ENCODE peak calls at places on chromosomes 3 and 15, in nine cellular contexts. One of them, this sample, is unnamed.

GRCh38 chr3:65783117-65783516 is 255.6 kb downstream of the MAGI1 start:
- DNase-seq in GM12865: no peak
- DNase-seq in astrocyte of the cerebellum: no peak
- DNase-seq in CD8-positive, alpha-beta T cell: no peak
- DNase-seq in HL-60: no peak
- DNase-seq in colonic mucosa: no peak
- DNase-seq in thoracic aorta: no peak
- DNase-seq in spleen: no peak
- DNase-seq in A549: no peak
- DNase-seq in this sample: peak

GRCh38 chr3:11002456-11002855 is 9.9 kb downstream of the SLC6A1 start:
- DNase-seq in GM12865: no peak
- DNase-seq in astrocyte of the cerebellum: no peak
- DNase-seq in CD8-positive, alpha-beta T cell: no peak
- DNase-seq in HL-60: no peak
- DNase-seq in colonic mucosa: no peak
- DNase-seq in thoracic aorta: no peak
- DNase-seq in spleen: no peak
- DNase-seq in A549: no peak
- DNase-seq in this sample: no peak

GRCh38 chr15:53522878-53523455 is 236.5 kb downstream of the WDR72 start:
- DNase-seq in GM12865: no peak
- DNase-seq in astrocyte of the cerebellum: no peak
- DNase-seq in CD8-positive, alpha-beta T cell: no peak
- DNase-seq in HL-60: no peak
- DNase-seq in colonic mucosa: no peak
- DNase-seq in thoracic aorta: no peak
- DNase-seq in spleen: no peak
- DNase-seq in A549: no peak
- DNase-seq in this sample: no peak

GRCh38 chr3:58433400-58434169 is at the start of gene PDHB:
- DNase-seq in GM12865: peak
- DNase-seq in astrocyte of the cerebellum: peak
- DNase-seq in CD8-positive, alpha-beta T cell: peak
- DNase-seq in HL-60: peak
- DNase-seq in colonic mucosa: peak
- DNase-seq in thoracic aorta: peak
- DNase-seq in spleen: peak
- DNase-seq in A549: peak
- DNase-seq in this sample: peak

GRCh38 chr3:70431906-70432305 is 119.5 kb upstream of the MDFIC2 start:
- DNase-seq in GM12865: no peak
- DNase-seq in astrocyte of the cerebellum: no peak
- DNase-seq in CD8-positive, alpha-beta T cell: no peak
- DNase-seq in HL-60: no peak
- DNase-seq in colonic mucosa: no peak
- DNase-seq in thoracic aorta: no peak
- DNase-seq in spleen: no peak
- DNase-seq in A549: no peak
- DNase-seq in this sample: no peak

GRCh38 chr3:125231895-125232294 is 19.3 kb upstream of the SLC12A8 start:
- DNase-seq in GM12865: no peak
- DNase-seq in astrocyte of the cerebellum: peak
- DNase-seq in CD8-positive, alpha-beta T cell: no peak
- DNase-seq in HL-60: no peak
- DNase-seq in colonic mucosa: no peak
- DNase-seq in thoracic aorta: no peak
- DNase-seq in spleen: no peak
- DNase-seq in A549: no peak
- DNase-seq in this sample: peak

GRCh38 chr3:83023050-83023449 is 1261.6 kb upstream of the GBE1 start:
- DNase-seq in GM12865: no peak
- DNase-seq in astrocyte of the cerebellum: no peak
- DNase-seq in CD8-positive, alpha-beta T cell: no peak
- DNase-seq in HL-60: no peak
- DNase-seq in colonic mucosa: no peak
- DNase-seq in thoracic aorta: no peak
- DNase-seq in spleen: no peak
- DNase-seq in A549: no peak
- DNase-seq in this sample: no peak

GRCh38 chr3:5784656-5785055 is 597.1 kb downstream of the EDEM1 start:
- DNase-seq in GM12865: no peak
- DNase-seq in astrocyte of the cerebellum: peak
- DNase-seq in CD8-positive, alpha-beta T cell: no peak
- DNase-seq in HL-60: no peak
- DNase-seq in colonic mucosa: no peak
- DNase-seq in thoracic aorta: no peak
- DNase-seq in spleen: no peak
- DNase-seq in A549: no peak
- DNase-seq in this sample: no peak

GRCh38 chr15:70492240-70493177 is 270.8 kb downstream of the UACA start:
- DNase-seq in GM12865: peak
- DNase-seq in astrocyte of the cerebellum: peak
- DNase-seq in CD8-positive, alpha-beta T cell: peak
- DNase-seq in HL-60: peak
- DNase-seq in colonic mucosa: peak
- DNase-seq in thoracic aorta: no peak
- DNase-seq in spleen: peak
- DNase-seq in A549: peak
- DNase-seq in this sample: peak

GRCh38 chr3:124034016-124034808 is 42.3 kb upstream of the ROPN1 start:
- DNase-seq in GM12865: no peak
- DNase-seq in astrocyte of the cerebellum: no peak
- DNase-seq in CD8-positive, alpha-beta T cell: no peak
- DNase-seq in HL-60: no peak
- DNase-seq in colonic mucosa: peak
- DNase-seq in thoracic aorta: no peak
- DNase-seq in spleen: peak
- DNase-seq in A549: no peak
- DNase-seq in this sample: no peak

GRCh38 chr3:183576487-183577107 is 21.1 kb upstream of the KLHL6 start:
- DNase-seq in GM12865: no peak
- DNase-seq in astrocyte of the cerebellum: peak
- DNase-seq in CD8-positive, alpha-beta T cell: no peak
- DNase-seq in HL-60: no peak
- DNase-seq in colonic mucosa: no peak
- DNase-seq in thoracic aorta: no peak
- DNase-seq in spleen: no peak
- DNase-seq in A549: no peak
- DNase-seq in this sample: peak

GRCh38 chr15:84582583-84583157 is 18.1 kb upstream of the ZSCAN2 start:
- DNase-seq in GM12865: no peak
- DNase-seq in astrocyte of the cerebellum: no peak
- DNase-seq in CD8-positive, alpha-beta T cell: no peak
- DNase-seq in HL-60: no peak
- DNase-seq in colonic mucosa: no peak
- DNase-seq in thoracic aorta: no peak
- DNase-seq in spleen: no peak
- DNase-seq in A549: no peak
- DNase-seq in this sample: peak

GRCh38 chr15:31398677-31399260 is 72.1 kb downstream of the KLF13 start:
- DNase-seq in GM12865: no peak
- DNase-seq in astrocyte of the cerebellum: no peak
- DNase-seq in CD8-positive, alpha-beta T cell: no peak
- DNase-seq in HL-60: no peak
- DNase-seq in colonic mucosa: peak
- DNase-seq in thoracic aorta: no peak
- DNase-seq in spleen: no peak
- DNase-seq in A549: no peak
- DNase-seq in this sample: no peak

GRCh38 chr3:81752604-81753003 is 8.8 kb downstream of the GBE1 start:
- DNase-seq in GM12865: no peak
- DNase-seq in astrocyte of the cerebellum: no peak
- DNase-seq in CD8-positive, alpha-beta T cell: no peak
- DNase-seq in HL-60: no peak
- DNase-seq in colonic mucosa: no peak
- DNase-seq in thoracic aorta: no peak
- DNase-seq in spleen: no peak
- DNase-seq in A549: no peak
- DNase-seq in this sample: no peak

GRCh38 chr15:26443321-26443720 is 329.5 kb downstream of the GABRB3 start:
- DNase-seq in GM12865: no peak
- DNase-seq in astrocyte of the cerebellum: no peak
- DNase-seq in CD8-positive, alpha-beta T cell: no peak
- DNase-seq in HL-60: no peak
- DNase-seq in colonic mucosa: no peak
- DNase-seq in thoracic aorta: no peak
- DNase-seq in spleen: no peak
- DNase-seq in A549: no peak
- DNase-seq in this sample: no peak

GRCh38 chr15:60370804-60371700 is 26.7 kb downstream of the ANXA2 start:
- DNase-seq in GM12865: no peak
- DNase-seq in astrocyte of the cerebellum: peak
- DNase-seq in CD8-positive, alpha-beta T cell: no peak
- DNase-seq in HL-60: no peak
- DNase-seq in colonic mucosa: peak
- DNase-seq in thoracic aorta: peak
- DNase-seq in spleen: no peak
- DNase-seq in A549: peak
- DNase-seq in this sample: peak

GRCh38 chr3:80770106-80771079 is 991.1 kb downstream of the GBE1 start:
- DNase-seq in GM12865: no peak
- DNase-seq in astrocyte of the cerebellum: no peak
- DNase-seq in CD8-positive, alpha-beta T cell: no peak
- DNase-seq in HL-60: no peak
- DNase-seq in colonic mucosa: no peak
- DNase-seq in thoracic aorta: no peak
- DNase-seq in spleen: no peak
- DNase-seq in A549: no peak
- DNase-seq in this sample: no peak

GRCh38 chr3:118505784-118506183 is 528.9 kb downstream of the IGSF11 start:
- DNase-seq in GM12865: no peak
- DNase-seq in astrocyte of the cerebellum: no peak
- DNase-seq in CD8-positive, alpha-beta T cell: no peak
- DNase-seq in HL-60: no peak
- DNase-seq in colonic mucosa: no peak
- DNase-seq in thoracic aorta: no peak
- DNase-seq in spleen: no peak
- DNase-seq in A549: no peak
- DNase-seq in this sample: no peak
- TF ChIP-seq CTCF in GM12865: no peak
- TF ChIP-seq CTCF in astrocyte of the cerebellum: no peak
- TF ChIP-seq CTCF in CD8-positive, alpha-beta T cell: no peak
- TF ChIP-seq CTCF in HL-60: no peak
- TF ChIP-seq CTCF in colonic mucosa: no peak
- TF ChIP-seq CTCF in thoracic aorta: no peak
- TF ChIP-seq CTCF in spleen: no peak
- TF ChIP-seq CTCF in A549: no peak
- TF ChIP-seq CTCF in this sample: no peak

GRCh38 chr15:80605591-80606150 is 89.4 kb upstream of the ABHD17C start:
- DNase-seq in GM12865: no peak
- DNase-seq in astrocyte of the cerebellum: no peak
- DNase-seq in CD8-positive, alpha-beta T cell: no peak
- DNase-seq in HL-60: no peak
- DNase-seq in colonic mucosa: no peak
- DNase-seq in thoracic aorta: no peak
- DNase-seq in spleen: no peak
- DNase-seq in A549: no peak
- DNase-seq in this sample: no peak
- H3K4me3 ChIP-seq in GM12865: no peak
- H3K4me3 ChIP-seq in astrocyte of the cerebellum: no peak
- H3K4me3 ChIP-seq in CD8-positive, alpha-beta T cell: no peak
- H3K4me3 ChIP-seq in HL-60: no peak
- H3K4me3 ChIP-seq in colonic mucosa: no peak
- H3K4me3 ChIP-seq in thoracic aorta: no peak
- H3K4me3 ChIP-seq in spleen: no peak
- H3K4me3 ChIP-seq in A549: no peak
- H3K4me3 ChIP-seq in this sample: no peak

GRCh38 chr3:35296533-35296932 is 342.8 kb upstream of the ARPP21 start:
- DNase-seq in GM12865: peak
- DNase-seq in astrocyte of the cerebellum: no peak
- DNase-seq in CD8-positive, alpha-beta T cell: no peak
- DNase-seq in HL-60: peak
- DNase-seq in colonic mucosa: no peak
- DNase-seq in thoracic aorta: no peak
- DNase-seq in spleen: no peak
- DNase-seq in A549: no peak
- DNase-seq in this sample: no peak

GRCh38 chr3:35295875-35296274 is 343.4 kb upstream of the ARPP21 start:
- DNase-seq in GM12865: no peak
- DNase-seq in astrocyte of the cerebellum: no peak
- DNase-seq in CD8-positive, alpha-beta T cell: no peak
- DNase-seq in HL-60: no peak
- DNase-seq in colonic mucosa: no peak
- DNase-seq in thoracic aorta: no peak
- DNase-seq in spleen: no peak
- DNase-seq in A549: no peak
- DNase-seq in this sample: no peak

DNA sequence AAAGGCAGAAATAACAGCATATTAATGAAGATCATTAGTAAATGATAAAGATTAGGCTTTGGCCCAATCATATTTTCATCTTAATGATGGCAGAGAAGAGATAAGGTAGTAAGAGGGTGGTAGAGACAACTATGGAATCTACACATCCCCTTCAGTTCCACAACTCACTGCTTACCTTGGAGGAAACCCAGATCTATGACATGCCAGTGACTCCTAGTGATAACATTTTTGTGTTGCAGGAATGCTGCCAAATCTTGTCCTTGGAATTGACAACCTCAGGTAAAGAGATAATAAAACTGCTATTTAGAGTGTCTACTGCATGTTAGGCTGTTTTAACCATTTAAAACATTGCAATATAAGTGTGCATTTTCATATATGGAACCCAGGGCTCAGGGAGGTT is 347.5 kb upstream of the ARPP21 start:
- DNase-seq in GM12865: no peak
- DNase-seq in astrocyte of the cerebellum: no peak
- DNase-seq in CD8-positive, alpha-beta T cell: no peak
- DNase-seq in HL-60: no peak
- DNase-seq in colonic mucosa: no peak
- DNase-seq in thoracic aorta: no peak
- DNase-seq in spleen: no peak
- DNase-seq in A549: no peak
- DNase-seq in this sample: no peak
- TF ChIP-seq CTCF in GM12865: no peak
- TF ChIP-seq CTCF in astrocyte of the cerebellum: no peak
- TF ChIP-seq CTCF in CD8-positive, alpha-beta T cell: no peak
- TF ChIP-seq CTCF in HL-60: no peak
- TF ChIP-seq CTCF in colonic mucosa: no peak
- TF ChIP-seq CTCF in thoracic aorta: no peak
- TF ChIP-seq CTCF in spleen: no peak
- TF ChIP-seq CTCF in A549: no peak
- TF ChIP-seq CTCF in this sample: no peak

DNA sequence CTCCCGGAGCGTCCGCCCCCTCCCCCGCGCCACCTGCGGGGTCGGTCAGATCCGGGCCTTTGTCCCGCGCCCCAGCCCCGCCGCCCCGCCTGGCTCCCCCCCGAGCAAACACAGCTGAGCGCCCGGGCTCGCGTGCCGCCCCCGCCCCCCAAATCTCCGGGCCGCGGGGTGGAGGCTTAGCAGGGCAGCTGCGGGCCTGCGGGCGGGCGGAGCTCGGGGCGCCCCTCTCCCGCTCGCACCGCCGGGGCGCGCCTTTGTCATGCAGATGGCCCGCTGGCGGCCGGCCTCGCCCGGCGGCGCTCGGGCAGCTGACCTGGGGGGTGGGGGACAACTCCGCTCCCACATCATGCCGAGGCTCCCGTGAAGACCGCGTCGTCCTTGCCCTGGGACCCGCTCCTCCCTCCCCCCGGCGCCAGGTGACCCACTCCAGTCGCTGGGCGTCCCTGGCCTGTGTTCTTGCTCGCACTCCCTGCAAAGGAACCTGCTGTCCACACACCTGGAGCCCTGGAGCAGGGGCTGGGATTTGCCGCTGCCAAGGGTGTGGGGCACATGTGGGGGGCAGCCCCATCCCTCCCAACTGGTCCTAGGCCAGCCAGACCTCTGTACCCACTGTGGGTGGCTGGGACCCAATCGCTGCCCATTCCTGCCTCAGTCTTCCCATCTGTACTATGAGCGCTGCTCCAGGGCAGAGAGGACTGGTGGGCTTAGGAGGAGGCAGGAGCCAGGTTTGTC is 33.6 kb downstream of the DNAJB8 start:
- DNase-seq in GM12865: no peak
- DNase-seq in astrocyte of the cerebellum: no peak
- DNase-seq in CD8-positive, alpha-beta T cell: no peak
- DNase-seq in HL-60: no peak
- DNase-seq in colonic mucosa: no peak
- DNase-seq in thoracic aorta: no peak
- DNase-seq in spleen: no peak
- DNase-seq in A549: no peak
- DNase-seq in this sample: no peak
- H3K4me3 ChIP-seq in GM12865: no peak
- H3K4me3 ChIP-seq in astrocyte of the cerebellum: peak
- H3K4me3 ChIP-seq in CD8-positive, alpha-beta T cell: no peak
- H3K4me3 ChIP-seq in HL-60: no peak
- H3K4me3 ChIP-seq in colonic mucosa: peak
- H3K4me3 ChIP-seq in thoracic aorta: peak
- H3K4me3 ChIP-seq in spleen: peak
- H3K4me3 ChIP-seq in A549: peak
- H3K4me3 ChIP-seq in this sample: no peak

This sample was measured in AG10803.